ENCODE peak calls at places on chromosomes 11 and 22, in seven cellular contexts. G, L, I, C, Q, B and K are unnamed samples.

GRCh38 chr11:16923987-16924386 is 90.2 kb downstream of the PLEKHA7 start:
- DNase-seq in G (peak; percentile 27), L (no peak), I (no peak), C (no peak), Q (no peak), B (no peak), K (no peak)

GRCh38 chr22:27866136-27867091 is 52.6 kb downstream of the PITPNB start:
- DNase-seq in G (no peak), L (peak; percentile 99), I (peak; percentile 80), C (no peak), Q (no peak), B (peak; percentile 87), K (no peak)

GRCh38 chr22:45630436-45630835 is 41.2 kb upstream of the ATXN10 start:
- DNase-seq in G (no peak), L (no peak), I (no peak), C (no peak), Q (no peak), B (no peak), K (no peak)

GRCh38 chr11:78926633-78927347 is 352.1 kb upstream of the NARS2 start:
- DNase-seq in G (no peak), L (peak; percentile 69), I (no peak), C (no peak), Q (no peak), B (no peak), K (no peak)

GRCh38 chr11:132561937-132562336 is 970.4 kb downstream of the OPCML start:
- DNase-seq in G (no peak), L (no peak), I (no peak), C (no peak), Q (no peak), B (no peak), K (no peak)

GRCh38 chr22:26416670-26417270 is 12.3 kb upstream of the ASPHD2 start:
- DNase-seq in G (peak; percentile 95), L (peak; percentile 73), I (peak; percentile 98), C (peak; percentile 70), Q (no peak), B (peak; percentile 46), K (peak; percentile 80)

GRCh38 chr11:1073261-1073724 is 1.4 kb upstream of the MUC2 start:
- DNase-seq in G (no peak), L (peak; percentile 46), I (no peak), C (no peak), Q (no peak), B (no peak), K (no peak)

GRCh38 chr11:64088159-64089026 is 52.7 kb downstream of the FLRT1 start:
- DNase-seq in G (peak; percentile 79), L (no peak), I (no peak), C (peak; percentile 38), Q (no peak), B (no peak), K (peak; percentile 84)

GRCh38 chr22:22410121-22410520 is 98.4 kb downstream of the ZNF280B start:
- DNase-seq in G (no peak), L (no peak), I (no peak), C (no peak), Q (no peak), B (no peak), K (no peak)

GRCh38 chr22:26656896-26657851 is at the start of gene MIAT:
- DNase-seq in G (peak; percentile 68), L (peak; percentile 24), I (no peak), C (no peak), Q (peak; percentile 69), B (no peak), K (peak; percentile 79)

GRCh38 chr11:12395333-12395732 is 18.0 kb downstream of the PARVA start:
- DNase-seq in G (no peak), L (no peak), I (no peak), C (no peak), Q (no peak), B (no peak), K (no peak)

GRCh38 chr11:73188301-73188700 is 29.8 kb upstream of the P2RY2 start:
- DNase-seq in G (no peak), L (no peak), I (no peak), C (no peak), Q (no peak), B (no peak), K (no peak)

GRCh38 chr11:11960687-11961086 is 47.7 kb downstream of the DKK3 start:
- DNase-seq in G (peak; percentile 34), L (no peak), I (no peak), C (no peak), Q (no peak), B (no peak), K (no peak)

GRCh38 chr11:7512525-7513209 is 1.1 kb upstream of the PPFIBP2 start:
- DNase-seq in G (no peak), L (no peak), I (peak; percentile 34), C (no peak), Q (no peak), B (peak; percentile 56), K (no peak)

GRCh38 chr22:46110215-46110614 is 40.1 kb upstream of the PPARA start:
- DNase-seq in G (peak; percentile 58), L (peak; percentile 34), I (peak; percentile 35), C (no peak), Q (no peak), B (peak; percentile 19), K (peak; percentile 57)

GRCh38 chr11:95584180-95584579 is 205.4 kb downstream of the FAM76B start:
- DNase-seq in G (no peak), L (peak; percentile 73), I (peak; percentile 40), C (no peak), Q (no peak), B (peak; percentile 89), K (no peak)

GRCh38 chr11:43543313-43543712 is 137.2 kb upstream of the HSD17B12 start:
- DNase-seq in G (no peak), L (no peak), I (no peak), C (no peak), Q (no peak), B (no peak), K (no peak)

GRCh38 chr11:56473252-56473651 is at the start of gene OR5M3:
- DNase-seq in G (no peak), L (no peak), I (no peak), C (no peak), Q (no peak), B (no peak), K (no peak)

DNA sequence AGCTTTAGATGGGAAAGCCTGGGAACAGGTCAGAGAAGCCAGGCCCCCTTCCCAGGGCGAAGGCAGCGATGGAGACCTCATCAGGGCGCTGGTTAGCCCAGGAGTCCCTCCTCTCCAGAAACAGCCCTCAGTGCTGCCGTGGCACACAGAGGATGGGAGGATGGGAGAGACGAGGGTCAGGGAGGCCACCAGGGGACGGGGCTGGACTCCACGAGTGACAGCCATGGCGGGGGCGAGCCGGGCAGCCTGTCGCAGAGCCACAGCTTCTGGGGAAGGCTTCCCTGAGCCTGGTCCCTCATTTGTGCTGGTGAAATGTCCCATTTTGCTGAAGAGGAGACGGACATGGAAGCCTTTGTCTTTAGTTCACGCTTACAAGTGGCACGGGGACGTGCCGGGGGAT is 1390.5 kb downstream of the TBC1D22A start:
- DNase-seq in G (no peak), L (no peak), I (no peak), C (no peak), Q (no peak), B (no peak), K (no peak)
- H2BK5ac ChIP-seq in G (no peak overlapping the region), L (no peak overlapping the region), I (no peak overlapping the region), C (no peak overlapping the region), Q (no peak overlapping the region), B (no peak overlapping the region), K (no peak overlapping the region)

GRCh38 chr11:121231576-121232278 is 60.8 kb upstream of the SC5D start:
- DNase-seq in G (no peak), L (no peak), I (no peak), C (no peak), Q (no peak), B (no peak), K (no peak)
- H3K9ac ChIP-seq in G (no peak overlapping the region), L (no peak overlapping the region), I (no peak overlapping the region), C (no peak overlapping the region), Q (no peak overlapping the region), B (no peak overlapping the region), K (no peak overlapping the region)

DNA sequence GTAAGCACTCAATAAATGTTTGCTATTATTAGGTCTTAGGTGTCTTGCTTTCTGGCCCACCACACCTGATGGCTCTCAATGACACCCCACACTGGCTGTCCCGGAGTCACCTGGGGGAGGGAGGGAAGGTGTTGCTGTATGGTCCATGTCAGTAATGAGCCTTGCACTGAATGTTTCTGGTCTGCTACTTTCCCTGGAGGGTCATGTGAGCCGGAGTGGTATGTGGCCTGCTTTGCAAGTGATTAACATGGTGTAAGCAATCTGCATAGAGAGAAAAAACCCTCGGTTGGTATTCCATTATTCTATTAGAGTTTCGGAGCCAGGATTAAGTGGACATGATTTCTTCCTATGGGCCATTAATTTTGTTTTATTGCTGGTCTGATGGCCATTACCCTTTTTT is 63.9 kb downstream of the PKNOX2 start:
- DNase-seq in G (peak; percentile 61), L (no peak), I (no peak), C (no peak), Q (no peak), B (no peak), K (no peak)
- H2BK5ac ChIP-seq in G (no peak overlapping the region), L (no peak overlapping the region), I (no peak overlapping the region), C (peak overlapping the region; percentile 39), Q (no peak overlapping the region), B (no peak overlapping the region), K (no peak overlapping the region)

DNA sequence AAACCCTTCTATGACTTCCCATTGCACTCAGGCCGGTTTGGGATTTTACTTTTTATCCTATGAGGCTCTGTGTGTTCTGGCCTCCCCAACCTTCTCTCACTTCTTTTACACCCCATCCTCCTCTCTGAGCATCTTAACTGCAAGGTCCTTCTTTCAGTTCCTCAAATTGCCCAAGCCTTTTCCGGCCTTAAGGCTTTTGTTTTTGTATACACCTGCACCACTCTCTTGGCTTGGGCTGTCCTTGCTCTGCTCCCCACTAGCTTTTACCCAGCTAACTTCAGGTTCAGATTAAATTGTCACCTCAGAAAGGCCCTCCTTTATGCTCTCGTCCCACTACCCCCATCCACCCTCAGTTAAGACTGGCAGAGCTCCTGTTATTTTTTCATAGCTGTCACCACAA is 55.5 kb downstream of the FAM83F start:
- DNase-seq in G (no peak), L (no peak), I (no peak), C (no peak), Q (no peak), B (no peak), K (no peak)
- H3K9ac ChIP-seq in G (no peak overlapping the region), L (no peak overlapping the region), I (no peak overlapping the region), C (no peak overlapping the region), Q (no peak overlapping the region), B (no peak overlapping the region), K (no peak overlapping the region)